ENCODE peak calls at places on chromosome 4, in eight cellular contexts. N, V, C, O, A, Z, G and F are unnamed samples. For H3K4me1, the result is how much of the 10 kb centered on the place peaks cover.

GRCh38 chr4:113684534-113685091 is 76.9 kb downstream of the CAMK2D start:
- DNase-seq in N (peak), V (no peak), C (no peak), O (peak), A (peak), Z (peak), G (peak), F (no peak)

GRCh38 chr4:3766207-3766790 is at the start of gene ADRA2C:
- DNase-seq in N (no peak), V (no peak), C (peak), O (no peak), A (no peak), Z (peak), G (no peak), F (no peak)

GRCh38 chr4:95798727-95799126 is 41.2 kb upstream of the PDHA2 start:
- DNase-seq in N (no peak), V (no peak), C (no peak), O (no peak), A (no peak), Z (peak), G (no peak), F (no peak)

GRCh38 chr4:183905593-183906485 is 732 bp downstream of the STOX2 start:
- DNase-seq in N (peak), V (no peak), C (peak), O (peak), A (no peak), Z (peak), G (no peak), F (no peak)

GRCh38 chr4:24809376-24809775 is 14.0 kb downstream of the SOD3 start:
- DNase-seq in N (no peak), V (no peak), C (no peak), O (no peak), A (no peak), Z (peak), G (peak), F (no peak)

GRCh38 chr4:113584407-113585150 is 177.0 kb downstream of the CAMK2D start:
- DNase-seq in N (no peak), V (no peak), C (no peak), O (no peak), A (no peak), Z (peak), G (no peak), F (no peak)

GRCh38 chr4:156512622-156513021 is 459.0 kb downstream of the PDGFC start:
- DNase-seq in N (no peak), V (no peak), C (no peak), O (no peak), A (no peak), Z (no peak), G (no peak), F (no peak)

GRCh38 chr4:148017801-148018200 is 285.9 kb downstream of the ARHGAP10 start:
- DNase-seq in N (no peak), V (no peak), C (peak), O (no peak), A (no peak), Z (no peak), G (no peak), F (no peak)

GRCh38 chr4:124177647-124178425 is 534.7 kb downstream of the ANKRD50 start:
- DNase-seq in N (no peak), V (no peak), C (no peak), O (no peak), A (no peak), Z (no peak), G (no peak), F (no peak)

GRCh38 chr4:120007171-120007894 is 59.3 kb downstream of the MAD2L1 start:
- DNase-seq in N (no peak), V (no peak), C (no peak), O (no peak), A (no peak), Z (no peak), G (no peak), F (no peak)

GRCh38 chr4:106032851-106033286 is 137.6 kb downstream of the NPNT start:
- DNase-seq in N (no peak), V (no peak), C (no peak), O (peak), A (no peak), Z (no peak), G (no peak), F (no peak)

GRCh38 chr4:122514671-122515070 is 58.1 kb upstream of the IL2 start:
- DNase-seq in N (no peak), V (no peak), C (no peak), O (no peak), A (no peak), Z (no peak), G (no peak), F (no peak)

GRCh38 chr4:150280081-150280950 is 202.1 kb downstream of the DCLK2 start:
- DNase-seq in N (no peak), V (no peak), C (no peak), O (no peak), A (no peak), Z (no peak), G (no peak), F (no peak)

GRCh38 chr4:150591284-150591874 is 9.4 kb downstream of the MAB21L2 start:
- DNase-seq in N (no peak), V (no peak), C (no peak), O (no peak), A (no peak), Z (peak), G (no peak), F (no peak)

GRCh38 chr4:95693594-95693993 is 144.8 kb upstream of the UNC5C start:
- DNase-seq in N (no peak), V (no peak), C (no peak), O (no peak), A (peak), Z (peak), G (no peak), F (no peak)

GRCh38 chr4:18945464-18945863 is 923.9 kb upstream of the LCORL start:
- DNase-seq in N (no peak), V (no peak), C (no peak), O (no peak), A (no peak), Z (no peak), G (no peak), F (no peak)

GRCh38 chr4:69025191-69025998 is 70.9 kb upstream of the UGT2B7 start:
- DNase-seq in N (no peak), V (no peak), C (peak), O (no peak), A (peak), Z (peak), G (no peak), F (no peak)

GRCh38 chr4:3445829-3446545 is 4.2 kb downstream of the HGFAC start:
- DNase-seq in N (no peak), V (no peak), C (no peak), O (no peak), A (no peak), Z (no peak), G (no peak), F (no peak)

GRCh38 chr4:188714907-188715306 is 575.7 kb downstream of the TRIML1 start:
- DNase-seq in N (no peak), V (no peak), C (no peak), O (no peak), A (no peak), Z (no peak), G (no peak), F (no peak)

GRCh38 chr4:2913168-2913567 is 50.0 kb downstream of the NOP14 start:
- DNase-seq in N (no peak), V (no peak), C (no peak), O (no peak), A (no peak), Z (no peak), G (no peak), F (no peak)

GRCh38 chr4:110400071-110400470 is 75.9 kb upstream of the ENPEP start:
- DNase-seq in N (no peak), V (no peak), C (no peak), O (no peak), A (no peak), Z (no peak), G (no peak), F (no peak)
- H3K27ac ChIP-seq in N (no peak), V (no peak), C (no peak), O (no peak), A (no peak), Z (no peak), G (no peak), F (no peak)

DNA sequence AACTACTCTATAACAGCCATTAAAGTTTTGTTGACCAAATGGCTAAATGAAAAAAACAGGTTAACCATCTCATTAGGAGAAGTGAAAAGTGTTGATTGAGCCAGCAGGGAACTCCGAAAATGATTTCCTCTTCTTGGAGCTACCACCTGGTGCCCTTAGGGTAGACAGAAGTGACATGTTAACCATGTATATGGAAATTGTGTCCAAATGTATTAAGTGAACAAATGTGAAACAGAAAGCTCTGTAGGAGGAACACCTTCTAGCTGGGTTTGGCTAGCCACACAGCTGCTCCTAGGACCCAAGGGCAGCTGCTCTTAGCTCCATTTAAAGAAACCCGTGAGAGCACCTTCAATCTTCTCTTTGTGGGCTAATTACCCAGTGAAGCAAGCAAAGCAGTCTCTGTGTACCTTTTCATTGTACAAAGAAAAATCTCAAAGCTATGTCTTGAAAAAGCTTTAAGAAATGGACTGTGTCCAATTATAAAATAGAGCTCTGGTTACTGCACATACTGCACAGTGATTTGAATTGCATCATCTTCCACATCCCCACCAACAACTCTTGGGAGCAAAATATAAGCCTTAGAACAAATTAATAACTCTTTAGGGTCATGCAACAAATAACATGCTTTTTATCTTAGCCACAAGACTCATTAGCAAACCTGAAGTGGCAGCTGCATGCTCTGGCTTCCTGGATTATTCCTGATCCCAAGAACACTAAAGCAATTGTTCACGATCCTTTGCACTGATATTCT is 59.2 kb upstream of the PARM1 start:
- DNase-seq in N (no peak), V (no peak), C (no peak), O (no peak), A (no peak), Z (no peak), G (no peak), F (no peak)
- H3K4me3 ChIP-seq in N (no peak), V (no peak), C (no peak), O (no peak), A (no peak), Z (no peak), G (no peak), F (no peak)

GRCh38 chr4:67555447-67555846 is 3.1 kb upstream of the STAP1 start:
- DNase-seq in N (no peak), V (no peak), C (no peak), O (no peak), A (no peak), Z (peak), G (no peak), F (no peak)

GRCh38 chr4:67556426-67556825 is 2.1 kb upstream of the STAP1 start:
- DNase-seq in N (no peak), V (no peak), C (no peak), O (no peak), A (no peak), Z (no peak), G (no peak), F (no peak)

GRCh38 chr4:67558493-67558892 is at the start of gene STAP1:
- DNase-seq in N (no peak), V (no peak), C (no peak), O (no peak), A (peak), Z (no peak), G (no peak), F (no peak)
- H3K4me1 ChIP-seq in N (under half), V (under half), C (under half), O (under half), A (half or more), Z (under half), G (under half), F (under half)

GRCh38 chr4:144578681-144579080 is 67.3 kb upstream of the HHIP start:
- DNase-seq in N (no peak), V (no peak), C (no peak), O (no peak), A (no peak), Z (no peak), G (no peak), F (no peak)

GRCh38 chr4:144582105-144582850 is 63.7 kb upstream of the HHIP start:
- DNase-seq in N (no peak), V (no peak), C (no peak), O (no peak), A (no peak), Z (no peak), G (no peak), F (no peak)

GRCh38 chr4:144582975-144583374 is 63.0 kb upstream of the HHIP start:
- DNase-seq in N (no peak), V (no peak), C (no peak), O (no peak), A (no peak), Z (no peak), G (no peak), F (no peak)

GRCh38 chr4:144580421-144580820 is 65.5 kb upstream of the HHIP start:
- DNase-seq in N (no peak), V (no peak), C (no peak), O (no peak), A (no peak), Z (no peak), G (no peak), F (no peak)

GRCh38 chr4:144579411-144580020 is 66.4 kb upstream of the HHIP start:
- DNase-seq in N (no peak), V (no peak), C (no peak), O (no peak), A (no peak), Z (no peak), G (no peak), F (no peak)
- H3K27ac ChIP-seq in N (no peak), V (no peak), C (no peak), O (no peak), A (no peak), Z (no peak), G (no peak), F (no peak)

GRCh38 chr4:16100833-16101232 is 17.0 kb upstream of the PROM1 start:
- DNase-seq in N (no peak), V (no peak), C (no peak), O (no peak), A (no peak), Z (no peak), G (no peak), F (no peak)
- H3K4me3 ChIP-seq in N (no peak), V (no peak), C (no peak), O (no peak), A (no peak), Z (no peak), G (no peak), F (no peak)

DNA sequence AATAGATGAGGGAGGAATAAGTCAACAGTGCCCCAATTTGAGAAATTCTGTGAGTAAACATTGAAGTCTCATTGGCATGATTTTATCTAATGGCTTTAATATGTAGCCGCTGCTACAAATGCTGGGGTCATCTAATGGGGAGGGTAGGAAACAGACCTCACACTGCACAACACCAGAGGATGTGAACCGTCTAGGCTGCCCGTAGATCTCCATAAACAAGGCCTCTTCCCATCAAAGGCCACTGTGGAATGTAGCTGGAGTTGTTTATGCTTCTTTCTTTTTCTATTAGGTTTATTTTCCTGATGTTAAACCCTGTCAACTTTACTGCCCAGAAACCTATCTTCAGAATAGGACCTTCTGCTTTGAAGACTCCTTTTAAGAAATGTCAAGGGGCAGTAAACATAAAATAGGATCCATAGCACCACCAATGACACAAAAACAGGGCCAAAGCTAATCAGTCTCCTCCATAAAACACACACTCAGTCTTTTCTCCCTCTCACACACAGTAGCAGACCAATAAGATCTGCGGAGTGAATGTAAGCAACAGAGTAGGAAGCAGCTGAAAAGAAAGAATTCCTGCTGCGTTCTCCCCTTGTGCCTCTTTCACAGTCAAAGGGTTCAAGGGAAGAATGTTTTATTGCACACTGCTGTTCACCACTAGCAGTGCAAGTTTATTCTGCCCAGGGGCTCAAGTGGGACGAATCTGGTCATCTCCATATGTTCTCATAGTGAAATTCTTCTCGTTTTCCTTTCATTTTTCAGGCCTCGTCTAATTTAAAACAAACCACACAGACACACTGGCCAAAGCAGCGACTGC is 72.2 kb downstream of the MAML3 start:
- DNase-seq in N (no peak), V (no peak), C (no peak), O (no peak), A (no peak), Z (no peak), G (no peak), F (no peak)
- H3K4me1 ChIP-seq in N (under half), V (under half), C (under half), O (under half), A (under half), Z (half or more), G (under half), F (under half)

DNA sequence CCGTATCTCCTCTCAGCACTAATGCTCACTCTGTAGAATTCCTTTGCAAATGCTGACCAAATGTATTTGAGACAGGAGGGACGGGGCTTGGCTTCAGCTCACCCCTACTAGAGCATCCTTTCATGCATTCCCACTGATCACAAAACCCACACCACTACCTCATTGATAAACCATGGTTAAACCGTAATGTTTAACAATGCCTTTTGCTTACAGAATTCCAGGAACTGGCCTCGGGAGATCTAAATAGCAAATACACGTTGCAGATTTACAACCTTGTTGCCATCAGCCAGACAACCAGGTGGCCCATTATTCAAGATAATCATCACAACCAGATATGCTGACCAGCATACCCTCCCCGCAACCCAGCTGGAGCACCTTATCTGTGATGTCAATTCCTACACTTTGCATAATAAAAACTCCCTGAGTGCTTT is 391.9 kb downstream of the KCTD8 start:
- DNase-seq in N (no peak), V (no peak), C (no peak), O (no peak), A (no peak), Z (peak), G (no peak), F (no peak)
- H3K27ac ChIP-seq in N (no peak), V (no peak), C (no peak), O (no peak), A (no peak), Z (peak), G (no peak), F (no peak)